ENCODE peak calls at places on chromosomes 3 and 15, in eight cellular contexts. M is epithelial cell of esophagus; A is GM03348; Y is activated CD4-positive, alpha-beta T cell treated with anti-CD3 and anti-CD28 coated beads, Interleukin-2, amount 50 U/mL, for 24 hours; G is SW480; T is stimulated activated naive CD8-positive, alpha-beta T cell treated with anti-CD3 and anti-CD28 coated beads, Interleukin-15, amount 100 ng/mL, for 72 hours; I is smooth muscle cell of the brain vasculature; R is lower lobe of right lung. U is an unnamed sample.

GRCh38 chr3:102233881-102234280 is 200.9 kb upstream of the ZPLD1 start:
- DNase-seq in T (no peak), G (no peak), I (no peak), M (no peak), Y (no peak), R (no peak), A (no peak), U (no peak)

GRCh38 chr15:85748729-85749128 is 46.0 kb downstream of the KLHL25 start:
- DNase-seq in Y (no peak), R (no peak), A (no peak), M (no peak), I (no peak), G (peak), T (no peak), U (no peak)

GRCh38 chr15:95416576-95416975 is 913.9 kb upstream of the NR2F2 start:
- DNase-seq in Y (no peak), R (no peak), A (no peak), I (no peak), T (no peak), M (no peak), G (no peak), U (no peak)

GRCh38 chr15:67685008-67685599 is 140.2 kb upstream of the SKOR1 start:
- DNase-seq in G (peak), T (no peak), R (no peak), Y (no peak), M (peak), A (no peak), I (no peak), U (no peak)

GRCh38 chr15:68653795-68654194 is 75.0 kb downstream of the CORO2B start:
- DNase-seq in A (no peak), G (no peak), T (no peak), I (no peak), Y (no peak), R (no peak), M (no peak), U (no peak)

GRCh38 chr3:118688396-118688884 is 346.2 kb downstream of the IGSF11 start:
- DNase-seq in G (peak), M (peak), A (no peak), T (no peak), I (no peak), Y (no peak), R (no peak), U (no peak)

GRCh38 chr3:156818890-156819289 is 7.3 kb upstream of the LEKR1 start:
- DNase-seq in I (no peak), A (peak), G (peak), Y (no peak), T (no peak), M (peak), R (no peak), U (no peak)

GRCh38 chr3:50242778-50243551 is 7.0 kb downstream of the GNAI2 start:
- DNase-seq in R (peak), G (no peak), I (no peak), T (peak), Y (no peak), A (peak), M (peak), U (peak)

GRCh38 chr15:79475312-79475711 is 43.2 kb downstream of the MINAR1 start:
- DNase-seq in I (no peak), A (peak), G (no peak), M (peak), T (no peak), Y (no peak), R (no peak), U (no peak)

GRCh38 chr15:61169904-61170695 is 59.0 kb downstream of the RORA start:
- DNase-seq in I (no peak), A (no peak), Y (no peak), T (peak), M (no peak), R (no peak), G (no peak), U (no peak)

GRCh38 chr3:114226313-114226712 is 11.1 kb downstream of the ZNF80 start:
- DNase-seq in G (no peak), A (no peak), T (no peak), M (no peak), I (no peak), Y (no peak), R (no peak), U (no peak)

GRCh38 chr15:67967871-67968423 is 86.2 kb upstream of the PIAS1 start:
- DNase-seq in T (no peak), I (no peak), G (peak), Y (no peak), A (peak), M (peak), R (peak), U (peak)

GRCh38 chr3:12984023-12984823 is 89.0 kb downstream of the IQSEC1 start:
- DNase-seq in G (peak), R (no peak), Y (peak), T (peak), I (no peak), M (peak), A (peak), U (no peak)

GRCh38 chr3:109773006-109773405 is 435.7 kb upstream of the DPPA4 start:
- DNase-seq in T (no peak), G (no peak), M (no peak), R (no peak), A (no peak), Y (no peak), I (peak), U (no peak)

GRCh38 chr3:82133070-82133606 is 371.7 kb upstream of the GBE1 start:
- DNase-seq in T (peak), M (peak), Y (peak), R (peak), I (peak), A (peak), G (peak), U (no peak)

GRCh38 chr15:33226559-33227181 is 32.2 kb upstream of the FMN1 start:
- DNase-seq in I (no peak), M (peak), Y (peak), A (no peak), G (peak), T (peak), R (no peak), U (no peak)

GRCh38 chr3:21462151-21462550 is 288.9 kb downstream of the ZNF385D start:
- DNase-seq in Y (no peak), T (no peak), M (no peak), G (no peak), R (no peak), A (peak), I (no peak), U (no peak)

GRCh38 chr3:72011495-72011894 is 226.5 kb upstream of the PROK2 start:
- DNase-seq in G (no peak), M (no peak), I (no peak), A (peak), T (no peak), R (no peak), Y (no peak), U (no peak)

GRCh38 chr15:80151148-80151547 is 1.7 kb upstream of the FAH start:
- DNase-seq in Y (no peak), M (no peak), R (no peak), G (no peak), T (no peak), I (no peak), A (no peak), U (no peak)

GRCh38 chr3:65992106-65992505 is 46.6 kb downstream of the MAGI1 start:
- DNase-seq in M (peak), G (no peak), A (no peak), T (no peak), R (no peak), I (no peak), Y (no peak), U (no peak)

GRCh38 chr3:81985996-81986723 is 224.7 kb upstream of the GBE1 start:
- DNase-seq in R (no peak), Y (no peak), I (no peak), M (no peak), A (no peak), T (no peak), G (no peak), U (no peak)

GRCh38 chr3:117752984-117753717 is 1043.6 kb downstream of the TUSC7 start:
- DNase-seq in A (peak), R (no peak), G (no peak), M (peak), Y (no peak), T (no peak), I (no peak), U (no peak)

GRCh38 chr15:96349933-96350292 is 19.4 kb downstream of the NR2F2 start:
- DNase-seq in Y (no peak), M (no peak), T (no peak), A (no peak), R (no peak), I (no peak), G (no peak), U (no peak)

GRCh38 chr3:164537485-164537884 is 540.8 kb downstream of the SI start:
- DNase-seq in I (no peak), R (no peak), G (no peak), T (no peak), Y (no peak), M (no peak), A (no peak), U (no peak)

GRCh38 chr15:35547775-35548364 is 1.9 kb upstream of the DPH6 start:
- DNase-seq in T (no peak), G (no peak), R (no peak), M (no peak), Y (no peak), A (no peak), I (no peak), U (no peak)

GRCh38 chr3:149367021-149367840 is 10.2 kb downstream of the TM4SF1 start:
- DNase-seq in T (peak), A (no peak), Y (no peak), R (no peak), G (peak), M (peak), I (no peak), U (no peak)

GRCh38 chr3:146469206-146470017 is at the start of gene PLSCR2:
- DNase-seq in Y (peak), T (peak), M (peak), R (peak), I (no peak), A (peak), G (no peak), U (peak)

GRCh38 chr15:99174989-99175388 is 70.1 kb downstream of the SYNM start:
- DNase-seq in I (no peak), M (no peak), Y (no peak), T (no peak), A (no peak), G (no peak), R (no peak), U (no peak)

GRCh38 chr15:97933589-97933988 is 26.9 kb upstream of the ARRDC4 start:
- DNase-seq in M (no peak), G (no peak), Y (no peak), R (no peak), I (no peak), A (no peak), T (no peak), U (no peak)

GRCh38 chr3:111761309-111761795 is 97.7 kb upstream of the PHLDB2 start:
- DNase-seq in M (peak), Y (no peak), A (peak), T (no peak), I (peak), G (no peak), R (no peak), U (no peak)

GRCh38 chr3:85535517-85535916 is 576.7 kb downstream of the CADM2 start:
- DNase-seq in I (no peak), G (no peak), R (no peak), Y (no peak), T (no peak), M (no peak), A (no peak), U (no peak)

U was measured in upper lobe of right lung.